ENCODE peak calls at places on chromosomes 6 and 20, in eight cellular contexts. N is tibial nerve, O is transverse colon, W is IMR-90, C is stomach, U is lower leg skin, J is A549, X is heart left ventricle. D is an unnamed sample.

GRCh38 chr6:85544776-85545175 is 48.9 kb downstream of the SNX14 start:
- DNase-seq in N (no peak), O (no peak), W (peak), C (no peak), U (no peak), J (no peak), X (no peak), D (no peak)

GRCh38 chr6:106163966-106164877 is 78.1 kb downstream of the PRDM1 start:
- DNase-seq in N (no peak), O (peak), W (peak), C (no peak), U (no peak), J (no peak), X (no peak), D (no peak)

GRCh38 chr6:166664135-166664534 is 37.1 kb upstream of the RPS6KA2 start:
- DNase-seq in N (no peak), O (no peak), W (peak), C (peak), U (no peak), J (no peak), X (no peak), D (no peak)

GRCh38 chr20:63756648-63756991 is 17.0 kb downstream of the SLC2A4RG start:
- DNase-seq in N (no peak), O (no peak), W (no peak), C (no peak), U (no peak), J (no peak), X (no peak), D (no peak)

GRCh38 chr20:56776345-56776744 is 147.2 kb downstream of the TFAP2C start:
- DNase-seq in N (no peak), O (no peak), W (no peak), C (no peak), U (no peak), J (no peak), X (no peak), D (no peak)

GRCh38 chr6:10151144-10151915 is 263.5 kb downstream of the TFAP2A start:
- DNase-seq in N (no peak), O (no peak), W (peak), C (no peak), U (no peak), J (no peak), X (no peak), D (no peak)

GRCh38 chr6:20702366-20702765 is 168.1 kb downstream of the CDKAL1 start:
- DNase-seq in N (no peak), O (no peak), W (no peak), C (no peak), U (no peak), J (no peak), X (no peak), D (no peak)

GRCh38 chr6:143039548-143039947 is 21.1 kb upstream of the AIG1 start:
- DNase-seq in N (no peak), O (no peak), W (no peak), C (no peak), U (no peak), J (no peak), X (no peak), D (no peak)

GRCh38 chr6:33579828-33580714 is at the start of gene BAK1:
- DNase-seq in N (peak), O (peak), W (peak), C (peak), U (peak), J (peak), X (peak), D (peak)

GRCh38 chr6:31752739-31753319 is 9.6 kb upstream of the SAPCD1 start:
- DNase-seq in N (no peak), O (no peak), W (peak), C (no peak), U (no peak), J (peak), X (no peak), D (no peak)
- TF ChIP-seq POLR2A in N (no peak), O (no peak), W (no peak), C (no peak), U (no peak), J (no peak), X (no peak), D (no peak)

GRCh38 chr6:150231456-150231855 is 88.6 kb downstream of the PPP1R14C start:
- DNase-seq in N (no peak), O (no peak), W (peak), C (no peak), U (no peak), J (no peak), X (no peak), D (no peak)
- H3K4me3 ChIP-seq in N (no peak), O (no peak), W (no peak), C (no peak), U (no peak), J (no peak), X (no peak), D (no peak)

DNA sequence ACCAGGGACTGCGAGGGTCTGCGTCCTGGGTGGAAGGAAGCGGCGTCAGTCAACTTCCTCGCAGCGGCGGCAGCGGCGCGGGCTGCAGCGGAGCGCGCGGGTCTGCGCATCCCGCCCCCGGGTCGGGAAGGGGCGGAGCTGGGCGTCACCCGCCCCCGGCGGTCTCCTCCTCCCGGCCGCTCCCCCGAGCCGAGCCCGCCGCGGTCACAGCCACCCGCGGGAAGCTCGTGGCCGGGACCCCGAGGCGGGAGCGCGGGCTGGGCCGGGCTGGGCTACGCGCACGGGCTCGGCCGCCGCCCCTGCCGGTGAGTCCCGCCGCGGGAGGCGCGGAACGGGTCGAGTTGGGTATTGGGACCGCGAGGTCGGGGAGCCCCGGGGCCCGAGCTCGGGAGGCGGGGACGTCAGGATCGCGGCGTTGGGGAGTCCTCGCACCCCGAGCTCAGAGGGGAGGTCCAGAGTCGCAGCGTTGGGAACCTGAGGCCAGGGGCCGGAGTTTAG is at the start of gene PAQR8:
- DNase-seq in N (peak), O (peak), W (peak), C (peak), U (peak), J (peak), X (peak), D (peak)
- TF ChIP-seq POLR2A in N (peak), O (no peak), W (no peak), C (no peak), U (no peak), J (peak), X (peak), D (peak)

GRCh38 chr6:43172127-43173007 is 1.3 kb downstream of the SRF start:
- DNase-seq in N (peak), O (peak), W (peak), C (peak), U (peak), J (peak), X (peak), D (peak)

GRCh38 chr6:43175676-43176422 is 4.8 kb downstream of the SRF start:
- DNase-seq in N (no peak), O (no peak), W (no peak), C (no peak), U (no peak), J (no peak), X (no peak), D (no peak)

GRCh38 chr6:43174263-43175112 is 3.4 kb downstream of the SRF start:
- DNase-seq in N (peak), O (peak), W (peak), C (peak), U (peak), J (peak), X (peak), D (peak)

GRCh38 chr6:43171284-43172126 is 436 bp downstream of the SRF start:
- DNase-seq in N (no peak), O (peak), W (no peak), C (no peak), U (peak), J (no peak), X (no peak), D (peak)

DNA sequence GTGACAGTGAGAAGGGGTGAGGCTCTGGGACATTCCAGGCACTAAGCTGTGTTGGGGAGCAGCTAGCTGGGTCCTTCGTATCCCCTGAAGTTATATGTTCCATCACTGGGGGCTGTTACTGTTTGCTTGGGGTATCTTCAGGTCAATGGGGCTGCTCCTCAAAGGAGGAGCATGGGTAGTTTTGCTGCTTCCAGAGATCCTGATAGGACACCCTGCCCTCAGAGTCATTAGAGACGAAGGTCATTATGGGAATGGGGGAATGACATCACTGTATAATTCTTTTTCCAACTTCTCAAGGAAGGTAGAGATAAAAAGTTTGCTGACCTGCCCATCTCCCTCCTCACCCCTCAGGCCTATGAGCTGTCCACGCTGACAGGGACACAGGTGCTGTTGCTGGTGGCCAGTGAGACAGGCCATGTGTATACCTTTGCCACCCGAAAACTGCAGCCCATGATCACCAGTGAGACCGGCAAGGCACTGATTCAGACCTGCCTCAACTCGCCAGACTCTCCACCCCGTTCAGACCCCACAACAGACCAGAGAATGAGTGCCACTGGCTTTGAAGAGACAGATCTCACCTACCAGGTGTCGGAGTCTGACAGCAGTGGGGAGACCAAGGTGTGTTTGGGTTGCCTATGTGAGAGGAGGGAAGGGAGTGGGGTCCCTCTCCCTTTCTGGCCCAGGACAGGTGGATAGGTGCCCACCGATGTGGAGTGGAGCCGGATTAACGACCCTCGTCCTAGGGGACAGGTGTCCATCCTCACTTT is 2.6 kb downstream of the SRF start:
- DNase-seq in N (no peak), O (no peak), W (no peak), C (no peak), U (no peak), J (no peak), X (no peak), D (peak)
- H3K4me3 ChIP-seq in N (peak), O (peak), W (peak), C (peak), U (no peak), J (peak), X (peak), D (peak)

GRCh38 chr20:36045373-36045714 is 77.0 kb downstream of the CNBD2 start:
- DNase-seq in N (no peak), O (no peak), W (no peak), C (no peak), U (no peak), J (no peak), X (no peak), D (no peak)
- TF ChIP-seq POLR2A in N (no peak), O (no peak), W (no peak), C (no peak), U (no peak), J (no peak), X (no peak), D (no peak)

GRCh38 chr6:11222385-11223277 is 9.8 kb downstream of the NEDD9 start:
- DNase-seq in N (no peak), O (no peak), W (no peak), C (no peak), U (no peak), J (peak), X (no peak), D (no peak)

GRCh38 chr6:11221623-11222384 is 10.7 kb downstream of the NEDD9 start:
- DNase-seq in N (no peak), O (no peak), W (no peak), C (no peak), U (no peak), J (peak), X (no peak), D (no peak)

GRCh38 chr6:11224252-11224965 is 8.1 kb downstream of the NEDD9 start:
- DNase-seq in N (no peak), O (no peak), W (peak), C (no peak), U (no peak), J (no peak), X (no peak), D (no peak)

GRCh38 chr6:11224966-11225463 is 7.5 kb downstream of the NEDD9 start:
- DNase-seq in N (no peak), O (no peak), W (no peak), C (no peak), U (no peak), J (no peak), X (no peak), D (no peak)

DNA sequence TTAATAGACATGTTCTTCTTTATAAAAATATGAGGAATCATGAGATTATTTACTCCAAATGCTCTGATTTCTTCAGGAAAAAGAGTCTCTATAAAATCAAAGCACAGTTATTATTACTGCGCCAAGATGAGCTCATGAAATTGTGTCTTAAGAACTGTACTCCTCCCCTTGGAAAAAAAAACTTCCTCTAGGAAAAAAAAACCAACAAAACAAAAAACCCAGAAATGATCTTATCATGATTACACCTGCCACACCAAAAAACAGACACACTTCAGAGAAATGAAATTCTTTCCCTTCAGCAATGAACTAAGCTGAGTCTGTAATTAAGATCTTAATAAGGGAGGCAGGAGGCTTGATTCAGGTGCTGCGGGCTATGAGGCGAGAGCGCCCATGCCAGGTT is 9.2 kb downstream of the NEDD9 start:
- DNase-seq in N (no peak), O (no peak), W (no peak), C (no peak), U (no peak), J (no peak), X (no peak), D (no peak)
- H3K4me3 ChIP-seq in N (no peak), O (no peak), W (no peak), C (no peak), U (no peak), J (no peak), X (no peak), D (no peak)

GRCh38 chr6:158805698-158806373 is 13.3 kb downstream of the EZR start:
- DNase-seq in N (no peak), O (peak), W (no peak), C (peak), U (peak), J (no peak), X (no peak), D (no peak)
- TF ChIP-seq POLR2A in N (no peak), O (no peak), W (no peak), C (no peak), U (no peak), J (no peak), X (no peak), D (no peak)

GRCh38 chr6:36131517-36132220 is 1.4 kb downstream of the MAPK13 start:
- DNase-seq in N (no peak), O (peak), W (peak), C (peak), U (peak), J (no peak), X (no peak), D (peak)
- H3K4me3 ChIP-seq in N (no peak), O (peak), W (no peak), C (peak), U (no peak), J (no peak), X (peak), D (peak)

GRCh38 chr6:49430187-49430586 is 32.9 kb downstream of the MMUT start:
- DNase-seq in N (no peak), O (no peak), W (peak), C (no peak), U (no peak), J (peak), X (no peak), D (no peak)
- TF ChIP-seq POLR2A in N (no peak), O (no peak), W (no peak), C (no peak), U (no peak), J (no peak), X (no peak), D (no peak)

DNA sequence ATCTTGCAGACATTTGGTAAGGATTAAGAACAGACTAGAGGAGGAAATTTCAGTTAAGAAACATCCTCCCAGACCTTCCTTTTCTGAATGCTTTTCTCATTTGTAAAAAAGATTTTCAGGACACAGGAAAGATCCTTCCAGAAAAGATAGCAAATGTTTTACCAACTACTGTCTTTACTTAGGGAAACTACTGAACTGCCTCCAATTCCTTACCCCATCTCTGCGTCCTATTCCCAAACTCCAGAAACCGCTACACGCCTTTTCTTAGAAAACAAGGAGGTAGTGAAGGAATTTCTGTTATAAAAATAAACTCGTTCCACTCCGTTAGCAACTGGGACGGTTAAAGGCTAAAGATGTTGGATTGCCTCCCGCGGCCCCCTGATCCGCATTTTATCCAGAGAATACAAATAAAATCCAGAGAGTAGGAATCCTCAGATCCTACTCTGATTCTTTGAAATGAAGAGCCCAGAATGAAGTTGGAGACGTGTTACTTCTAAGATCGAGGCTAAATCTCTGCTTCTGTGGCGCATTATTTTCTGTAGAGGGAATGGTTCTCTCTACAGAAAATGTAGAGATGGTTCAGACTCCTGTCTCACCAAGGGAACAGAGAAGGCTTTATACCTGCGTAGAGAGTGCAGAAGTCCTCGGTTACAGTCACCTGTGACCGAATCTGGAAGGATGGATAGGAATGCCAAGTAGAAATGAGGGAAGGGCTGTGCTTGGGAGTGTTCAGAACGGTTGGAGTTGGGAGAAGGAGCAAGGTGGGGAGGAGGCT is 133.0 kb downstream of the GPX5 start:
- DNase-seq in N (no peak), O (no peak), W (peak), C (no peak), U (no peak), J (no peak), X (no peak), D (no peak)
- H3K4me3 ChIP-seq in N (peak), O (peak), W (peak), C (peak), U (no peak), J (peak), X (peak), D (peak)